ENCODE peak calls at places on chromosomes 12 and 14, in five cellular contexts. M, N, I, U and P are unnamed samples.

GRCh38 chr12:65631621-65632111 is 192.6 kb upstream of the HMGA2 start:
- DNase-seq in M (peak), N (peak), I (no peak), U (no peak), P (no peak)

GRCh38 chr14:73741386-73741875 is 27.2 kb upstream of the PNMA1 start:
- DNase-seq in M (peak), N (no peak), I (peak), U (no peak), P (peak)

GRCh38 chr14:51395361-51395849 is 155.4 kb downstream of the TMX1 start:
- DNase-seq in M (no peak), N (no peak), I (no peak), U (no peak), P (peak)

GRCh38 chr12:121214171-121214777 is 4.3 kb downstream of the P2RX4 start:
- DNase-seq in M (no peak), N (no peak), I (no peak), U (no peak), P (no peak)

GRCh38 chr12:51393676-51394545 is 2.7 kb upstream of the GALNT6 start:
- DNase-seq in M (no peak), N (no peak), I (no peak), U (no peak), P (no peak)

GRCh38 chr12:91177380-91177779 is 5.2 kb downstream of the DCN start:
- DNase-seq in M (no peak), N (no peak), I (no peak), U (no peak), P (no peak)

GRCh38 chr12:5220835-5221234 is 177.2 kb downstream of the KCNA5 start:
- DNase-seq in M (no peak), N (no peak), I (no peak), U (no peak), P (no peak)

GRCh38 chr12:75889214-75889613 is 142.4 kb downstream of the PHLDA1 start:
- DNase-seq in M (no peak), N (no peak), I (no peak), U (no peak), P (no peak)

GRCh38 chr12:78101946-78102635 is 271.4 kb downstream of the NAV3 start:
- DNase-seq in M (no peak), N (no peak), I (no peak), U (no peak), P (no peak)

GRCh38 chr12:110813298-110813697 is 33.5 kb upstream of the CCDC63 start:
- DNase-seq in M (no peak), N (no peak), I (no peak), U (no peak), P (no peak)

GRCh38 chr14:100747736-100748135 is 21.0 kb downstream of the DLK1 start:
- DNase-seq in M (no peak), N (no peak), I (no peak), U (no peak), P (no peak)

GRCh38 chr12:92396647-92397258 is 251.1 kb upstream of the BTG1 start:
- DNase-seq in M (no peak), N (peak), I (no peak), U (no peak), P (no peak)

GRCh38 chr14:88002421-88002820 is 2.5 kb upstream of the GPR65 start:
- DNase-seq in M (no peak), N (no peak), I (no peak), U (no peak), P (no peak)

GRCh38 chr14:69924181-69924580 is 45.0 kb downstream of the SMOC1 start:
- DNase-seq in M (no peak), N (no peak), I (no peak), U (no peak), P (no peak)

GRCh38 chr12:119182701-119183493 is 4.2 kb downstream of the HSPB8 start:
- DNase-seq in M (no peak), N (no peak), I (no peak), U (no peak), P (no peak)

GRCh38 chr12:67042697-67043131 is 226.4 kb upstream of the CAND1 start:
- DNase-seq in M (no peak), N (peak), I (no peak), U (no peak), P (no peak)

DNA sequence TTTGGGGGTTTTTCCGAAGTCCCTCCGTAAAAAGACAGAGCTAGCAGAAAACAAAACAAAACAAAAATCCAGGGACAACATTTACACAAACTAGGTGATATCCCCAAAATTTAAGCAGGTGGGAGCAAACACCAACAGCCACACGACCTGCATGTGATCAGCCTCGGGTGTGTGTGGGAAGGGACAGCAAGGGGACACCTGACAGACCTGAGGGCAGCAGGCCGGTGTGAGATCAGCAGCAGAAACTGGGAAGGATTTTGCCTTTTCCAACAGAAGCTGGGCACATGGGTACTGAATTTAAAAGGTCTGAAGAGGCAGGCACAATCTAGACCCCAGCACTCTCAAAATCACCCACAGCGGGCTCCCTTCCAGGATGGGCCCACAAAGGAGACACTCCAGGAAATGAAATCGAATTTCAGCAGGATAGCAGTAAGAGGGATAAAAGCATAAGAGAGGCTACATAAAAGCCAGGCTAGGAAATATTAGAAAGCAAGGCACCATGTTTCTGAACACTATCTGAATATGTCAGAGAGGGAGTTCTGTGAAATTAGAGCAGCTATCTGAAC is 36.5 kb upstream of the SELPLG start:
- DNase-seq in M (no peak), N (no peak), I (no peak), U (no peak), P (no peak)
- TF ChIP-seq KDM1A in M (no peak), N (no peak), I (no peak), U (no peak), P (no peak)

GRCh38 chr12:123055281-123055766 is 74.8 kb downstream of the ARL6IP4 start:
- DNase-seq in M (no peak), N (no peak), I (no peak), U (no peak), P (no peak)
- TF ChIP-seq KDM1A in M (no peak), N (no peak), I (no peak), U (no peak), P (no peak)

DNA sequence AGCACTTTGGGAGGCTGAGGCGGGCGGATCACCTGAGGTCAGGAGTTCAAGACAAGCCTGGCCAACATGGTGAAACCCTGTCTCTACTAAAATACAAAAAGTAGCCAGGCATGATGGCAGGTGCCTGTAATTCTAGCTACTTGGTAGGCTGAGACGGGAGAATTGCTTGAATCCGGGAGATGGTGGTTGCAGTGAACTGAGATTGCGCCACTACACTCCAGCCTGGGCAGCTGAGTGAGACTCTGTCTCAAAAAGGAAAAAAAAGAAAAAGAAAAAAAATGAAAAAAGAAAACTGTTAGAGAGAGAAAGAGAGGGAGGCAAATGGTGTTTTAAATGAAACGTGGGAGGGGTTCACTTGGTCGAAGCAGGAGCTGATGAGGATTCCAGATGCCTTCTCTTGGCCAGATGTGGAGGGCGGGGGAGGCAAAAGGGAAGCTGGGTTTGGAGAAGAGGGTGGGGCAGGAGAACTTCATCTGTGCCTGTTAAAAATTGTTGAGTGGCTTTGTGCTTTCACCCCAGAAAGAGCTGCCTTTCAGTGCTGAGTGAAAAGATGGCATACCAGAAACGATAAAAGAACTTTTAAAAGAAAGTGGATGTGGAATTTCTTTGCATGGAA is 1.1 kb downstream of the EMP1 start:
- DNase-seq in M (no peak), N (no peak), I (peak), U (no peak), P (no peak)
- TF ChIP-seq KDM1A in M (no peak), N (no peak), I (no peak), U (no peak), P (no peak)

GRCh38 chr12:105741786-105742566 is 396.8 kb downstream of the NUAK1 start:
- DNase-seq in M (no peak), N (no peak), I (no peak), U (no peak), P (no peak)

GRCh38 chr12:105738036-105738435 is 400.7 kb downstream of the NUAK1 start:
- DNase-seq in M (no peak), N (no peak), I (no peak), U (no peak), P (no peak)

GRCh38 chr12:105740337-105740736 is 398.4 kb downstream of the NUAK1 start:
- DNase-seq in M (no peak), N (no peak), I (no peak), U (no peak), P (no peak)

GRCh38 chr12:105742567-105742874 is 396.2 kb downstream of the NUAK1 start:
- DNase-seq in M (no peak), N (no peak), I (no peak), U (no peak), P (no peak)

DNA sequence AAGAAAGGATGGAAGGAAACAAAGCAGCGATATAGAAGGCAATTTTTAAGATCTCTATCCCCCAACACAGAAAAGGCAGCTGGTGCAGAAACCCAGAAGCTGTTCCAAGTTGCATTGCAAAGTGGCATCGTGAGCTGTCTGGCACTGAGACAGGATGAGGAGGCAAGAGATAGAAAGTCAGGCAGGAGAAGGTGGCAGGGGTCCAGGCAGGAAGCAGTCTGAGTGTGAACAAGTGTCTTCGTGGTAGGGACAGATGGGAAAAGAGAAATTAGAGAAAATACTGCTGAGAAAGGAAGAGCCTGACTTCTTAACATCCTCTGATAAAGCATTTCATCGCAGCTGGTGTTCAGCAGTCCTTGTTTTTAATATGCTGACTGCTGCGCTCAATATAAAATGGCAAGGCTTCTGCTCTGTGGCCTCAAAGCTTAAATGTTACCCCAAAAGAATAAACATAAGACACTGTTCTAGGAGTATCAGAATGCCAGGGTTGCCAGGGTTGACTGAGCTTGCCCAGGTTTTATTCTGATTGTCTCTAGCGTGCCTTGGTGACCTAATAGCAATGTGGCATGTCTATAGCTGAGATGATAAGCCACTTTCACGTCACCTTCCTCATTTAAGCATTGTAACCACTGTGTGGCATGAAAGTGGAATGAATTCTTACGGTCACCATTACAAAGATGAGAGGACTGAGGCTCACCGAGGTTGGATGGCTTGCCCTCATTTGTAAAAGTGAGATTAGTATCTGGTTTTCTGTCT is 397.6 kb downstream of the NUAK1 start:
- DNase-seq in M (no peak), N (no peak), I (no peak), U (no peak), P (no peak)
- TF ChIP-seq KDM1A in M (no peak), N (no peak), I (no peak), U (no peak), P (no peak)